ENCODE peak calls at places on chromosomes 12 and 14, in four cellular contexts. F is LNCaP clone FGC; G is stimulated activated CD4-positive, alpha-beta T cell treated with anti-CD3 and anti-CD28 coated beads, Interleukin-1b, Interleukin-23, amount 100 ng/mL, for 4 hours; Q is pons. N is an unnamed sample.

GRCh38 chr12:67410246-67410645 is 141.1 kb downstream of the CAND1 start:
- DNase-seq in F (no peak), Q (no peak), G (no peak), N (no peak)

GRCh38 chr12:76124456-76124855 is 40.0 kb upstream of the NAP1L1 start:
- DNase-seq in G (no peak), F (no peak), Q (no peak), N (no peak)

GRCh38 chr12:95637471-95638155 is 86.3 kb upstream of the USP44 start:
- DNase-seq in F (no peak), G (no peak), Q (no peak), N (no peak)

GRCh38 chr12:113063396-113064350 is 7.1 kb downstream of the DTX1 start:
- DNase-seq in Q (no peak), F (no peak), G (no peak), N (no peak)

GRCh38 chr12:122126713-122127597 is 47.1 kb downstream of the IL31 start:
- DNase-seq in Q (no peak), F (no peak), G (no peak), N (no peak)

GRCh38 chr14:29037428-29037827 is 270.8 kb downstream of the FOXG1 start:
- DNase-seq in F (no peak), Q (no peak), G (no peak), N (no peak)

GRCh38 chr12:110122929-110123328 is 1.2 kb upstream of the IFT81 start:
- DNase-seq in G (no peak), Q (no peak), F (no peak), N (no peak)

GRCh38 chr14:58141893-58142292 is 10.1 kb downstream of the ARMH4 start:
- DNase-seq in Q (no peak), G (no peak), F (no peak), N (no peak)

GRCh38 chr12:105262461-105263184 is 26.6 kb upstream of the APPL2 start:
- DNase-seq in F (no peak), G (no peak), Q (no peak), N (no peak)

GRCh38 chr12:94593822-94594442 is 56.4 kb downstream of the TMCC3 start:
- DNase-seq in Q (no peak), F (no peak), G (no peak), N (no peak)

GRCh38 chr12:95790912-95791849 is 617 bp upstream of the NTN4 start:
- DNase-seq in G (peak; percentile 13), F (no peak), Q (no peak), N (no peak)

GRCh38 chr12:107598906-107599305 is 86.7 kb upstream of the PWP1 start:
- DNase-seq in Q (no peak), F (no peak), G (no peak), N (no peak)

GRCh38 chr12:5232826-5233500 is 189.3 kb downstream of the KCNA5 start:
- DNase-seq in Q (no peak), G (no peak), F (no peak), N (no peak)

GRCh38 chr14:92426237-92426636 is 87.3 kb upstream of the RIN3 start:
- DNase-seq in G (no peak), Q (no peak), F (no peak), N (no peak)

GRCh38 chr12:112314981-112315380 is 67.2 kb downstream of the HECTD4 start:
- DNase-seq in F (no peak), G (no peak), Q (no peak), N (no peak)

GRCh38 chr12:25257590-25258324 is 7.0 kb upstream of the KRAS start:
- DNase-seq in G (no peak), Q (no peak), F (no peak), N (no peak)

GRCh38 chr12:67982165-67982563 is 7.1 kb upstream of the IFNG-AS1 start:
- DNase-seq in G (no peak), F (no peak), Q (no peak), N (no peak)

GRCh38 chr12:71795901-71796300 is 41.2 kb downstream of the RAB21 start:
- DNase-seq in Q (no peak), F (peak; percentile 37), G (no peak), N (no peak)

GRCh38 chr14:24307575-24308341 is at the start of gene CIDEB:
- DNase-seq in F (no peak), Q (peak; percentile 57), G (no peak), N (peak; percentile 35)

GRCh38 chr12:49909826-49910225 is 6.1 kb upstream of the FAIM2 start:
- DNase-seq in G (peak; percentile 14), Q (no peak), F (no peak), N (no peak)

GRCh38 chr12:122458105-122459035 is 35.9 kb upstream of the CLIP1 start:
- DNase-seq in F (no peak), Q (no peak), G (no peak), N (no peak)

GRCh38 chr14:63852271-63852816 is 460 bp upstream of the SYNE2 start:
- DNase-seq in Q (no peak), F (no peak), G (no peak), N (no peak)

GRCh38 chr14:78164226-78164853 is 5.8 kb upstream of the NRXN3 start:
- DNase-seq in Q (no peak), F (peak; percentile 13), G (no peak), N (no peak)